ENCODE peak calls at places on chromosomes 6 and 20, in eight cellular contexts. J, S, O, Q, G, C, D and Z are unnamed samples.

GRCh38 chr6:113402541-113402940 is 454.6 kb upstream of the MARCKS start:
- DNase-seq in J (no peak), S (no peak), O (no peak), Q (no peak), G (no peak), C (no peak), D (no peak), Z (no peak)

GRCh38 chr20:8431538-8432434 is 299.7 kb downstream of the PLCB1 start:
- DNase-seq in J (no peak), S (no peak), O (no peak), Q (peak; percentile 22), G (peak; percentile 62), C (no peak), D (peak; percentile 99), Z (no peak)

GRCh38 chr6:64672651-64673050 is 1034.4 kb downstream of the EYS start:
- DNase-seq in J (no peak), S (no peak), O (no peak), Q (no peak), G (no peak), C (no peak), D (no peak), Z (no peak)

GRCh38 chr20:10674684-10675455 is 1.1 kb upstream of the JAG1 start:
- DNase-seq in J (peak; percentile 22), S (no peak), O (peak; percentile 84), Q (peak; percentile 74), G (peak; percentile 93), C (peak; percentile 81), D (peak; percentile 77), Z (peak; percentile 86)

GRCh38 chr6:75283907-75284284 is 696 bp downstream of the TMEM30A start:
- DNase-seq in J (peak; percentile 20), S (no peak), O (no peak), Q (no peak), G (no peak), C (no peak), D (no peak), Z (no peak)

GRCh38 chr6:144481527-144481926 is 196.4 kb downstream of the UTRN start:
- DNase-seq in J (no peak), S (no peak), O (no peak), Q (no peak), G (no peak), C (no peak), D (no peak), Z (no peak)

GRCh38 chr20:58241766-58242465 is 13.5 kb upstream of the ANKRD60 start:
- DNase-seq in J (no peak), S (no peak), O (no peak), Q (no peak), G (no peak), C (peak; percentile 79), D (no peak), Z (no peak)

GRCh38 chr6:63750400-63750799 is 114.8 kb downstream of the PHF3 start:
- DNase-seq in J (no peak), S (no peak), O (no peak), Q (no peak), G (no peak), C (no peak), D (no peak), Z (no peak)

DNA sequence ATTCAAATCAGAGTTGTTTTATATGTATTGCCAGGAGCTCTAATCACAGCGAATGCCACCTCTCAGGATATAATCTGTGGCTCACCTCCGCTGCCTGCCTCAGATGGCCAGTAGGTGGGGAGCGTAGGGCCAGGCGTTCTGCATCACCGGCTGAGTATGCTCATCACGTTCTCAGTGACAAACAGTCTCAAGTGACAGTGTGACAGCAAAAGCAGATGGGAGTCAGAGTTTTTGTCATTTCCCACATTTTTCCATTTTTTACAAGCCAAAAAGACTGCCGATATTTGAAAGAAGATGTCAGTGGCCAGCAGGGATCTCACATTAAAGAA is 208.7 kb downstream of the ALDH8A1 start:
- DNase-seq in J (no peak), S (no peak), O (no peak), Q (no peak), G (no peak), C (no peak), D (peak; percentile 70), Z (no peak)
- TF ChIP-seq CTCF in J (no peak), S (no peak), O (no peak), Q (no peak), G (no peak), C (no peak), D (peak; percentile 79), Z (no peak)

GRCh38 chr6:153442096-153442495 is 311.0 kb upstream of the RGS17 start:
- DNase-seq in J (no peak), S (no peak), O (no peak), Q (no peak), G (no peak), C (no peak), D (no peak), Z (no peak)
- TF ChIP-seq CTCF in J (no peak), S (no peak), O (no peak), Q (no peak), G (no peak), C (no peak), D (no peak), Z (no peak)

DNA sequence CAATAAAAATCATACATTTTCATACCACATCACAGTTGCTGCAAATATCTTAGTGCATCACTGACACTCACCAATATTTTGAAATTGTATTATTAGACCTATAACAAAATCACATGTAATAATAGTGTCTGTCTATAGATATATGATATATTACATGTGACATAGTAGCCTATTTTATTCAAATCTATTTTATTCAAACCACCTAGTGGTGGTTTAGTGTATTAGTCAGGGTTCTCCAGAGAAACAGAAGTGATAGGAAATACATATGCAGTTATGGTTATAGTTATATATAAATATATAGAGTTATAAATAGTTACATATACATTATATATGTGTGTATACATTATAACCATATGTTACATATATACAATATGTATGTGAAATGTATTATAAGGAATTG is 366.5 kb upstream of the ARID1B start:
- DNase-seq in J (no peak), S (no peak), O (no peak), Q (no peak), G (no peak), C (no peak), D (no peak), Z (no peak)
- TF ChIP-seq CTCF in J (peak; percentile 24), S (peak; percentile 12), O (no peak), Q (peak; percentile 4), G (peak; percentile 29), C (peak; percentile 38), D (peak; percentile 10), Z (no peak)

GRCh38 chr6:109693128-109693527 is 2.0 kb downstream of the FIG4 start:
- DNase-seq in J (no peak), S (no peak), O (no peak), Q (no peak), G (no peak), C (no peak), D (no peak), Z (peak; percentile 28)

GRCh38 chr6:109690740-109691687 is at the start of the genes AK9 and FIG4:
- DNase-seq in J (peak; percentile 92), S (peak; percentile 67), O (peak; percentile 97), Q (peak; percentile 93), G (peak; percentile 97), C (peak; percentile 90), D (peak; percentile 91), Z (peak; percentile 91)

GRCh38 chr6:109690373-109690739 is 646 bp downstream of the AK9 start:
- DNase-seq in J (peak; percentile 64), S (no peak), O (peak; percentile 73), Q (no peak), G (peak; percentile 89), C (no peak), D (peak; percentile 69), Z (peak; percentile 74)

GRCh38 chr6:109696355-109696754 is 5.3 kb downstream of the FIG4 start:
- DNase-seq in J (no peak), S (no peak), O (no peak), Q (no peak), G (no peak), C (no peak), D (no peak), Z (no peak)

DNA sequence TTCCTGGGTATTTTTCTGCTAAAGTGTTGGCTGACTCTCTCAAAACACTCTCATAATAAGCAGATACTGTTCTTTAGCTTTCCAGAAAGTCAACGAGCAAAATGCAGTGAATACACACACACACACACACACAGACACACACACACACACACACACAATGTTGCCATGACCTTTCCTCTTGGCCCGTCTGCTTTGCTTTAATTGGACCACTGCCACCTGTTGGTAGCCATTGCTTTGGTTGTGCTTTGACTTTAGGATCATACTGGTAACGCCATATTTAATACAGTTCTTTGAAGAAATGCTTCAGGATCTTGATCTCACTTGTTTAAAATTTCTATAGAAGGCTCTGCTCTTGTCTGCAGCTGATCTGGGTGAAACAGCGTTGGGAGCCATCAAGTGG is 4.4 kb downstream of the FIG4 start:
- DNase-seq in J (no peak), S (no peak), O (no peak), Q (no peak), G (no peak), C (no peak), D (peak; percentile 24), Z (no peak)
- TF ChIP-seq CTCF in J (no peak), S (no peak), O (no peak), Q (no peak), G (no peak), C (peak; percentile 17), D (peak; percentile 19), Z (no peak)

DNA sequence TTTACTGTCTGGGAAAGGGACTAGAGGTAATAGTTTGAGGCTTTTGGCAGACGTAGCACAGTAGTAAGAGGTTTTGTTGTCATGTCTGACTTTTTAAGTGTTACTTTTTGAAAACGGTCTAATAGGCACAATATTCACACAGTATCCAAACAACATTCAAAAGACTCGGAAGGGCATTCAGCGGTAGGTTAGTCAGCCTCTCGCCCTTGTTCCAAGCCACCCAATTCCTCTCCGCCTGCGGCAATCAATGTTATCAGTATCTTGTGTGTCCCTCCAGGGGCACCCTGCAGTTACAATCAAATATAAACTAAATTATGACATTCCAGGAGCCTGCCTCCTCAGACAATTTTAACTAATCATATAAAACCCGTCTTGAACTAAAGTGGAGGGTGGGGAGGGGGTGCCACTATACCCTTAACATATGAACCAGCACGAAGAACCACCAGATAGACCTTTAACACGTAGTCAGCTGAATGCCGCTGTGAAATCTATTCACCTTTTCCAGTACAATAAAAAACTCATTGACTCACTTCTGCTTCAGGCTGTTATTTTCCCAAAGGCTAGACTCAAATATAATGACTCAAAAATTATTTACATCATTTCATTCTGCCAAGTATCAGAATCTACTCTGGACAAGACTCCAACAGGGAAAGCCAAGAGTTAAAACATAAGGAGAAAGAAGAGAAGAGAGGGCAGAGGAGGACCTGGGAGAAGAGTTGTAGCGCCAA is 1.7 kb downstream of the TENT5A start:
- DNase-seq in J (no peak), S (no peak), O (no peak), Q (peak; percentile 50), G (no peak), C (no peak), D (no peak), Z (no peak)
- TF ChIP-seq CTCF in J (no peak), S (no peak), O (no peak), Q (no peak), G (no peak), C (no peak), D (no peak), Z (no peak)

GRCh38 chr20:44188752-44189151 is 1.8 kb upstream of the JPH2 start:
- DNase-seq in J (no peak), S (no peak), O (no peak), Q (no peak), G (no peak), C (no peak), D (no peak), Z (no peak)
- TF ChIP-seq CTCF in J (no peak), S (no peak), O (no peak), Q (no peak), G (no peak), C (no peak), D (no peak), Z (no peak)

GRCh38 chr6:122947355-122947754 is 48.7 kb upstream of the CLVS2 start:
- DNase-seq in J (no peak), S (no peak), O (no peak), Q (peak; percentile 3), G (no peak), C (no peak), D (no peak), Z (peak; percentile 5)
- TF ChIP-seq CTCF in J (no peak), S (no peak), O (no peak), Q (peak; percentile 40), G (no peak), C (peak; percentile 61), D (no peak), Z (peak; percentile 39)